ENCODE peak calls at places on chromosome X, in five cellular contexts. One of them, this sample, is unnamed.
A peak's percentile ranks its signal among the peaks of the same experiment; 100 is the strongest.

GRCh38 chrX:69065451-69065850 is 99.8 kb downstream of the PJA1 start:
- DNase-seq in germinal center: no peak
- DNase-seq in cerebellar nuclear complex: no peak
- DNase-seq in ecto neural progenitor cell: no peak
- DNase-seq in activated CD4-positive, alpha-beta T cell treated with anti-CD3 and anti-CD28 coated beads for 1 hour: no peak
- DNase-seq in this sample: no peak

GRCh38 chrX:108186811-108187210 is 95.2 kb downstream of the ATG4A start:
- DNase-seq in germinal center: no peak
- DNase-seq in cerebellar nuclear complex: no peak
- DNase-seq in ecto neural progenitor cell: no peak
- DNase-seq in activated CD4-positive, alpha-beta T cell treated with anti-CD3 and anti-CD28 coated beads for 1 hour: no peak
- DNase-seq in this sample: no peak

GRCh38 chrX:51332188-51332942 is at the start of gene NUDT10:
- DNase-seq in germinal center: peak; percentile 3
- DNase-seq in cerebellar nuclear complex: peak; percentile 9
- DNase-seq in ecto neural progenitor cell: peak; percentile 88
- DNase-seq in activated CD4-positive, alpha-beta T cell treated with anti-CD3 and anti-CD28 coated beads for 1 hour: peak; percentile 7
- DNase-seq in this sample: no peak

GRCh38 chrX:119089619-119090018 is 16.8 kb downstream of the CT47C1 start:
- DNase-seq in germinal center: no peak
- DNase-seq in cerebellar nuclear complex: no peak
- DNase-seq in ecto neural progenitor cell: no peak
- DNase-seq in activated CD4-positive, alpha-beta T cell treated with anti-CD3 and anti-CD28 coated beads for 1 hour: no peak
- DNase-seq in this sample: no peak

GRCh38 chrX:37755073-37755472 is 24.8 kb upstream of the CYBB start:
- DNase-seq in germinal center: peak; percentile 47
- DNase-seq in cerebellar nuclear complex: no peak
- DNase-seq in ecto neural progenitor cell: no peak
- DNase-seq in activated CD4-positive, alpha-beta T cell treated with anti-CD3 and anti-CD28 coated beads for 1 hour: no peak
- DNase-seq in this sample: no peak

GRCh38 chrX:1661048-1661921 is 46.4 kb downstream of the ASMT start:
- DNase-seq in germinal center: peak; percentile 95
- DNase-seq in cerebellar nuclear complex: no peak
- DNase-seq in ecto neural progenitor cell: peak; percentile 66
- DNase-seq in activated CD4-positive, alpha-beta T cell treated with anti-CD3 and anti-CD28 coated beads for 1 hour: peak; percentile 85
- DNase-seq in this sample: no peak

GRCh38 chrX:110317079-110317819 is 636 bp downstream of the AMMECR1 start:
- DNase-seq in germinal center: peak; percentile 28
- DNase-seq in cerebellar nuclear complex: no peak
- DNase-seq in ecto neural progenitor cell: no peak
- DNase-seq in activated CD4-positive, alpha-beta T cell treated with anti-CD3 and anti-CD28 coated beads for 1 hour: peak; percentile 8
- DNase-seq in this sample: peak; percentile 68

GRCh38 chrX:51496501-51497291 is at the start of gene NUDT11:
- DNase-seq in germinal center: peak; percentile 13
- DNase-seq in cerebellar nuclear complex: no peak
- DNase-seq in ecto neural progenitor cell: peak; percentile 82
- DNase-seq in activated CD4-positive, alpha-beta T cell treated with anti-CD3 and anti-CD28 coated beads for 1 hour: peak; percentile 7
- DNase-seq in this sample: no peak

GRCh38 chrX:1475881-1476280 is 23.2 kb upstream of the ASMTL start:
- DNase-seq in germinal center: no peak
- DNase-seq in cerebellar nuclear complex: no peak
- DNase-seq in ecto neural progenitor cell: peak; percentile 12
- DNase-seq in activated CD4-positive, alpha-beta T cell treated with anti-CD3 and anti-CD28 coated beads for 1 hour: peak; percentile 4
- DNase-seq in this sample: no peak

GRCh38 chrX:69020316-69020715 is 144.9 kb downstream of the PJA1 start:
- DNase-seq in germinal center: no peak
- DNase-seq in cerebellar nuclear complex: no peak
- DNase-seq in ecto neural progenitor cell: no peak
- DNase-seq in activated CD4-positive, alpha-beta T cell treated with anti-CD3 and anti-CD28 coated beads for 1 hour: no peak
- DNase-seq in this sample: no peak

GRCh38 chrX:73850124-73851013 is 287.4 kb downstream of the CHIC1 start:
- DNase-seq in germinal center: no peak
- DNase-seq in cerebellar nuclear complex: no peak
- DNase-seq in ecto neural progenitor cell: no peak
- DNase-seq in activated CD4-positive, alpha-beta T cell treated with anti-CD3 and anti-CD28 coated beads for 1 hour: no peak
- DNase-seq in this sample: no peak

GRCh38 chrX:67622053-67622452 is 78.2 kb downstream of the AR start:
- DNase-seq in germinal center: no peak
- DNase-seq in cerebellar nuclear complex: no peak
- DNase-seq in ecto neural progenitor cell: no peak
- DNase-seq in activated CD4-positive, alpha-beta T cell treated with anti-CD3 and anti-CD28 coated beads for 1 hour: no peak
- DNase-seq in this sample: no peak

GRCh38 chrX:2710041-2710471 is 19.0 kb downstream of the CD99 start:
- DNase-seq in germinal center: no peak
- DNase-seq in cerebellar nuclear complex: no peak
- DNase-seq in ecto neural progenitor cell: no peak
- DNase-seq in activated CD4-positive, alpha-beta T cell treated with anti-CD3 and anti-CD28 coated beads for 1 hour: no peak
- DNase-seq in this sample: no peak

GRCh38 chrX:13764765-13765164 is 30.2 kb downstream of the OFD1 start:
- DNase-seq in germinal center: no peak
- DNase-seq in cerebellar nuclear complex: peak; percentile 75
- DNase-seq in ecto neural progenitor cell: peak; percentile 60
- DNase-seq in activated CD4-positive, alpha-beta T cell treated with anti-CD3 and anti-CD28 coated beads for 1 hour: no peak
- DNase-seq in this sample: peak; percentile 25

GRCh38 chrX:71301195-71301924 is at the start of gene ITGB1BP2:
- DNase-seq in germinal center: no peak
- DNase-seq in cerebellar nuclear complex: no peak
- DNase-seq in ecto neural progenitor cell: no peak
- DNase-seq in activated CD4-positive, alpha-beta T cell treated with anti-CD3 and anti-CD28 coated beads for 1 hour: no peak
- DNase-seq in this sample: no peak

GRCh38 chrX:78064152-78064551 is 39.9 kb upstream of the PGK1 start:
- DNase-seq in germinal center: no peak
- DNase-seq in cerebellar nuclear complex: no peak
- DNase-seq in ecto neural progenitor cell: no peak
- DNase-seq in activated CD4-positive, alpha-beta T cell treated with anti-CD3 and anti-CD28 coated beads for 1 hour: no peak
- DNase-seq in this sample: no peak

GRCh38 chrX:52983526-52983925 is 25.2 kb upstream of the FAM156A start:
- DNase-seq in germinal center: no peak
- DNase-seq in cerebellar nuclear complex: no peak
- DNase-seq in ecto neural progenitor cell: no peak
- DNase-seq in activated CD4-positive, alpha-beta T cell treated with anti-CD3 and anti-CD28 coated beads for 1 hour: no peak
- DNase-seq in this sample: no peak

GRCh38 chrX:17291998-17292658 is 82.9 kb upstream of the NHS start:
- DNase-seq in germinal center: no peak
- DNase-seq in cerebellar nuclear complex: no peak
- DNase-seq in ecto neural progenitor cell: no peak
- DNase-seq in activated CD4-positive, alpha-beta T cell treated with anti-CD3 and anti-CD28 coated beads for 1 hour: no peak
- DNase-seq in this sample: no peak

GRCh38 chrX:10769165-10769564 is 148.8 kb upstream of the MID1 start:
- DNase-seq in germinal center: peak; percentile 6
- DNase-seq in cerebellar nuclear complex: no peak
- DNase-seq in ecto neural progenitor cell: no peak
- DNase-seq in activated CD4-positive, alpha-beta T cell treated with anti-CD3 and anti-CD28 coated beads for 1 hour: no peak
- DNase-seq in this sample: peak; percentile 90

GRCh38 chrX:1466232-1466661 is 13.5 kb upstream of the ASMTL start:
- DNase-seq in germinal center: no peak
- DNase-seq in cerebellar nuclear complex: no peak
- DNase-seq in ecto neural progenitor cell: no peak
- DNase-seq in activated CD4-positive, alpha-beta T cell treated with anti-CD3 and anti-CD28 coated beads for 1 hour: peak; percentile 7
- DNase-seq in this sample: no peak

GRCh38 chrX:29348288-29348687 is 761.0 kb downstream of the IL1RAPL1 start:
- DNase-seq in germinal center: no peak
- DNase-seq in cerebellar nuclear complex: no peak
- DNase-seq in ecto neural progenitor cell: no peak
- DNase-seq in activated CD4-positive, alpha-beta T cell treated with anti-CD3 and anti-CD28 coated beads for 1 hour: no peak
- DNase-seq in this sample: no peak

GRCh38 chrX:70264784-70265183 is 3.4 kb upstream of the ARR3 start:
- DNase-seq in germinal center: no peak
- DNase-seq in cerebellar nuclear complex: no peak
- DNase-seq in ecto neural progenitor cell: no peak
- DNase-seq in activated CD4-positive, alpha-beta T cell treated with anti-CD3 and anti-CD28 coated beads for 1 hour: no peak
- DNase-seq in this sample: no peak

GRCh38 chrX:37405954-37406353 is 56.8 kb downstream of the PRRG1 start:
- DNase-seq in germinal center: no peak
- DNase-seq in cerebellar nuclear complex: no peak
- DNase-seq in ecto neural progenitor cell: no peak
- DNase-seq in activated CD4-positive, alpha-beta T cell treated with anti-CD3 and anti-CD28 coated beads for 1 hour: no peak
- DNase-seq in this sample: no peak

GRCh38 chrX:124362072-124362471 is 15.7 kb downstream of the SH2D1A start:
- DNase-seq in germinal center: no peak
- DNase-seq in cerebellar nuclear complex: no peak
- DNase-seq in ecto neural progenitor cell: no peak
- DNase-seq in activated CD4-positive, alpha-beta T cell treated with anti-CD3 and anti-CD28 coated beads for 1 hour: no peak
- DNase-seq in this sample: no peak

GRCh38 chrX:103157511-103158316 is 57.2 kb upstream of the BEX4 start:
- DNase-seq in germinal center: no peak
- DNase-seq in cerebellar nuclear complex: peak; percentile 5
- DNase-seq in ecto neural progenitor cell: no peak
- DNase-seq in activated CD4-positive, alpha-beta T cell treated with anti-CD3 and anti-CD28 coated beads for 1 hour: no peak
- DNase-seq in this sample: peak; percentile 63

GRCh38 chrX:45126158-45126557 is 74.5 kb downstream of the DIPK2B start:
- DNase-seq in germinal center: no peak
- DNase-seq in cerebellar nuclear complex: no peak
- DNase-seq in ecto neural progenitor cell: no peak
- DNase-seq in activated CD4-positive, alpha-beta T cell treated with anti-CD3 and anti-CD28 coated beads for 1 hour: no peak
- DNase-seq in this sample: no peak

GRCh38 chrX:1673337-1673736 is 58.5 kb downstream of the ASMT start:
- DNase-seq in germinal center: peak; percentile 36
- DNase-seq in cerebellar nuclear complex: no peak
- DNase-seq in ecto neural progenitor cell: no peak
- DNase-seq in activated CD4-positive, alpha-beta T cell treated with anti-CD3 and anti-CD28 coated beads for 1 hour: no peak
- DNase-seq in this sample: peak; percentile 3

GRCh38 chrX:68409154-68409553 is 24.1 kb downstream of the OPHN1 start:
- DNase-seq in germinal center: no peak
- DNase-seq in cerebellar nuclear complex: no peak
- DNase-seq in ecto neural progenitor cell: no peak
- DNase-seq in activated CD4-positive, alpha-beta T cell treated with anti-CD3 and anti-CD28 coated beads for 1 hour: no peak
- DNase-seq in this sample: no peak

GRCh38 chrX:150201841-150202240 is 161.3 kb upstream of the MAMLD1 start:
- DNase-seq in germinal center: no peak
- DNase-seq in cerebellar nuclear complex: no peak
- DNase-seq in ecto neural progenitor cell: no peak
- DNase-seq in activated CD4-positive, alpha-beta T cell treated with anti-CD3 and anti-CD28 coated beads for 1 hour: no peak
- DNase-seq in this sample: no peak

GRCh38 chrX:39337461-39337860 is 536.2 kb downstream of the MID1IP1 start:
- DNase-seq in germinal center: no peak
- DNase-seq in cerebellar nuclear complex: no peak
- DNase-seq in ecto neural progenitor cell: no peak
- DNase-seq in activated CD4-positive, alpha-beta T cell treated with anti-CD3 and anti-CD28 coated beads for 1 hour: no peak
- DNase-seq in this sample: peak; percentile 33

GRCh38 chrX:78958419-78959116 is 13.4 kb downstream of the P2RY10 start:
- DNase-seq in germinal center: no peak
- DNase-seq in cerebellar nuclear complex: no peak
- DNase-seq in ecto neural progenitor cell: no peak
- DNase-seq in activated CD4-positive, alpha-beta T cell treated with anti-CD3 and anti-CD28 coated beads for 1 hour: no peak
- DNase-seq in this sample: no peak

GRCh38 chrX:51148848-51149247 is 183.8 kb upstream of the NUDT10 start:
- DNase-seq in germinal center: no peak
- DNase-seq in cerebellar nuclear complex: no peak
- DNase-seq in ecto neural progenitor cell: peak; percentile 51
- DNase-seq in activated CD4-positive, alpha-beta T cell treated with anti-CD3 and anti-CD28 coated beads for 1 hour: no peak
- DNase-seq in this sample: no peak

GRCh38 chrX:132044953-132045352 is 21.9 kb downstream of the STK26 start:
- DNase-seq in germinal center: no peak
- DNase-seq in cerebellar nuclear complex: no peak
- DNase-seq in ecto neural progenitor cell: no peak
- DNase-seq in activated CD4-positive, alpha-beta T cell treated with anti-CD3 and anti-CD28 coated beads for 1 hour: no peak
- DNase-seq in this sample: no peak

GRCh38 chrX:119755981-119756533 is 2.3 kb upstream of the SOWAHD start:
- DNase-seq in germinal center: peak; percentile 10
- DNase-seq in cerebellar nuclear complex: no peak
- DNase-seq in ecto neural progenitor cell: no peak
- DNase-seq in activated CD4-positive, alpha-beta T cell treated with anti-CD3 and anti-CD28 coated beads for 1 hour: peak; percentile 10
- DNase-seq in this sample: no peak

GRCh38 chrX:68935362-68935761 is 106.5 kb downstream of the EFNB1 start:
- DNase-seq in germinal center: no peak
- DNase-seq in cerebellar nuclear complex: no peak
- DNase-seq in ecto neural progenitor cell: peak; percentile 9
- DNase-seq in activated CD4-positive, alpha-beta T cell treated with anti-CD3 and anti-CD28 coated beads for 1 hour: no peak
- DNase-seq in this sample: no peak